ENCODE peak calls at places on chromosome 22, in six cellular contexts. J is iris pigment epithelial cell, E is body of pancreas, D is EL, X is endothelial cell, U is left ventricle myocardium inferior. I is an unnamed sample.

GRCh38 chr22:43876866-43877509 is 14.7 kb upstream of the SULT4A1 start:
- DNase-seq in U (no peak), E (peak; percentile 0), X (no peak), J (no peak), D (no peak), I (peak; percentile 6)

GRCh38 chr22:31291403-31291715 is 929 bp downstream of the PIK3IP1 start:
- DNase-seq in D (no peak), J (no peak), X (no peak), E (no peak), U (no peak), I (no peak)

GRCh38 chr22:32164084-32164894 is 5.2 kb upstream of the C22orf42 start:
- DNase-seq in E (no peak), X (no peak), J (no peak), U (no peak), D (no peak), I (no peak)

GRCh38 chr22:44758354-44758969 is 6.1 kb downstream of the ARHGAP8 start:
- DNase-seq in X (no peak), E (no peak), U (no peak), D (peak; percentile 48), J (peak; percentile 58), I (no peak)

GRCh38 chr22:37218771-37219411 is 6.6 kb upstream of the SSTR3 start:
- DNase-seq in D (no peak), J (no peak), E (no peak), X (no peak), U (no peak), I (no peak)

GRCh38 chr22:44963055-44963454 is 46.8 kb downstream of the PHF21B start:
- DNase-seq in U (no peak), X (no peak), J (no peak), D (no peak), E (no peak), I (no peak)

GRCh38 chr22:48433647-48434046 is 1394.0 kb downstream of the BRD1 start:
- DNase-seq in J (no peak), X (no peak), E (no peak), U (no peak), D (no peak), I (no peak)

GRCh38 chr22:43995057-43995685 is 28.9 kb upstream of the PARVB start:
- DNase-seq in X (no peak), E (no peak), U (no peak), J (no peak), D (no peak), I (no peak)

GRCh38 chr22:20565079-20565734 is 57.8 kb downstream of the MED15 start:
- DNase-seq in J (peak; percentile 35), U (no peak), E (no peak), D (no peak), X (no peak), I (no peak)

GRCh38 chr22:50258361-50259292 is 2.9 kb downstream of the MAPK12 start:
- DNase-seq in D (no peak), U (peak; percentile 59), X (no peak), E (no peak), J (no peak), I (no peak)

GRCh38 chr22:29799217-29799680 is 32.1 kb downstream of the UQCR10 start:
- DNase-seq in U (peak; percentile 88), J (peak; percentile 97), X (no peak), D (peak; percentile 99), E (peak; percentile 83), I (no peak)

GRCh38 chr22:23696326-23696851 is 5.6 kb downstream of the RGL4 start:
- DNase-seq in E (no peak), D (no peak), X (no peak), U (no peak), J (peak; percentile 82), I (no peak)

GRCh38 chr22:32746715-32747114 is 54.8 kb upstream of the TIMP3 start:
- DNase-seq in X (no peak), J (no peak), E (no peak), D (no peak), U (peak; percentile 65), I (no peak)

GRCh38 chr22:40423246-40423753 is 52.9 kb downstream of the SGSM3 start:
- DNase-seq in J (no peak), E (no peak), X (no peak), U (peak; percentile 7), D (no peak), I (no peak)

GRCh38 chr22:40792451-40792850 is 26.7 kb downstream of the SLC25A17 start:
- DNase-seq in U (no peak), E (no peak), X (no peak), D (no peak), J (no peak), I (no peak)

GRCh38 chr22:45272498-45272897 is 12.3 kb upstream of the UPK3A start:
- DNase-seq in U (no peak), D (no peak), E (no peak), J (no peak), X (no peak), I (no peak)

GRCh38 chr22:37824674-37825641 is 1.8 kb downstream of the GALR3 start:
- DNase-seq in D (no peak), X (no peak), J (peak; percentile 53), U (no peak), E (no peak), I (no peak)

GRCh38 chr22:49971232-49972162 is 10.9 kb downstream of the PIM3 start:
- DNase-seq in D (peak; percentile 78), U (peak; percentile 87), X (peak; percentile 23), E (peak; percentile 76), J (peak; percentile 49), I (no peak)

GRCh38 chr22:16806401-16806800 is 18.8 kb downstream of the XKR3 start:
- DNase-seq in E (no peak), D (no peak), X (no peak), J (no peak), U (no peak), I (no peak)

GRCh38 chr22:37428649-37429586 is 1.6 kb upstream of the ELFN2 start:
- DNase-seq in D (peak; percentile 61), E (peak; percentile 51), X (peak; percentile 77), J (peak; percentile 38), U (peak; percentile 49), I (peak; percentile 83)

GRCh38 chr22:49354516-49355205 is 473.0 kb downstream of the BRD1 start:
- DNase-seq in J (no peak), X (no peak), D (no peak), U (no peak), E (no peak), I (no peak)

GRCh38 chr22:44870021-44870420 is 117.6 kb downstream of the ARHGAP8 start:
- DNase-seq in U (no peak), D (no peak), X (no peak), J (peak; percentile 27), E (no peak), I (peak; percentile 68)

GRCh38 chr22:49238181-49239141 is 589.2 kb downstream of the BRD1 start:
- DNase-seq in J (no peak), U (no peak), E (no peak), X (no peak), D (no peak), I (peak; percentile 15)

GRCh38 chr22:29870574-29870973 is 12.4 kb upstream of the MTMR3 start:
- DNase-seq in D (peak; percentile 29), U (no peak), X (no peak), E (no peak), J (no peak), I (no peak)

GRCh38 chr22:42064629-42065028 is 6.0 kb downstream of the NAGA start:
- DNase-seq in X (no peak), J (no peak), D (no peak), U (no peak), E (no peak), I (peak; percentile 7)

GRCh38 chr22:35335936-35336781 is 36.5 kb downstream of the TOM1 start:
- DNase-seq in X (no peak), E (peak; percentile 95), J (peak; percentile 31), D (no peak), U (peak; percentile 69), I (no peak)

GRCh38 chr22:25420471-25420924 is 144.0 kb upstream of the GRK3 start:
- DNase-seq in E (no peak), J (no peak), X (no peak), U (no peak), D (no peak), I (no peak)

GRCh38 chr22:28922540-28923244 is 39.3 kb downstream of the ZNRF3 start:
- DNase-seq in X (no peak), D (no peak), J (no peak), E (no peak), U (no peak), I (no peak)

GRCh38 chr22:28977481-28977971 is 84.1 kb downstream of the C22orf31 start:
- DNase-seq in D (no peak), U (no peak), X (no peak), J (peak; percentile 58), E (peak; percentile 48), I (no peak)

GRCh38 chr22:42805998-42806481 is 51.0 kb downstream of the ARFGAP3 start:
- DNase-seq in D (no peak), J (no peak), E (no peak), U (no peak), X (no peak), I (no peak)

GRCh38 chr22:36734171-36735058 is 30.9 kb upstream of the CACNG2 start:
- DNase-seq in U (no peak), J (peak; percentile 38), E (peak; percentile 88), D (peak; percentile 12), X (no peak), I (no peak)

GRCh38 chr22:24894998-24895397 is 51.5 kb downstream of the LHFPL7 start:
- DNase-seq in X (no peak), J (peak; percentile 90), D (peak; percentile 24), U (peak; percentile 80), E (peak; percentile 87), I (no peak)